ENCODE peak calls at places on chromosomes 13 and 19, in four cellular contexts. One of them, this sample, is unnamed.

GRCh38 chr19:55483681-55484361 is 1.2 kb upstream of the NAT14 start:
- DNase-seq in GM06990: no peak
- DNase-seq in M059J: no peak
- DNase-seq in activated CD8-positive, alpha-beta T cell treated with anti-CD3 and anti-CD28 coated beads, Interleukin-2, amount 10 ng/mL, durations not matched to agents 7 days and 5 days: no peak
- DNase-seq in this sample: no peak

GRCh38 chr13:48750588-48751383 is 97.1 kb downstream of the CYSLTR2 start:
- DNase-seq in GM06990: no peak
- DNase-seq in M059J: no peak
- DNase-seq in activated CD8-positive, alpha-beta T cell treated with anti-CD3 and anti-CD28 coated beads, Interleukin-2, amount 10 ng/mL, durations not matched to agents 7 days and 5 days: no peak
- DNase-seq in this sample: no peak

GRCh38 chr19:56117376-56117884 is 3.7 kb downstream of the ZNF787 start:
- DNase-seq in GM06990: no peak
- DNase-seq in M059J: no peak
- DNase-seq in activated CD8-positive, alpha-beta T cell treated with anti-CD3 and anti-CD28 coated beads, Interleukin-2, amount 10 ng/mL, durations not matched to agents 7 days and 5 days: no peak
- DNase-seq in this sample: no peak

GRCh38 chr19:3353493-3353892 is 12.9 kb upstream of the NFIC start:
- DNase-seq in GM06990: no peak
- DNase-seq in M059J: no peak
- DNase-seq in activated CD8-positive, alpha-beta T cell treated with anti-CD3 and anti-CD28 coated beads, Interleukin-2, amount 10 ng/mL, durations not matched to agents 7 days and 5 days: no peak
- DNase-seq in this sample: no peak

GRCh38 chr19:45800009-45800553 is 7.4 kb upstream of the DMWD start:
- DNase-seq in GM06990: peak
- DNase-seq in M059J: peak
- DNase-seq in activated CD8-positive, alpha-beta T cell treated with anti-CD3 and anti-CD28 coated beads, Interleukin-2, amount 10 ng/mL, durations not matched to agents 7 days and 5 days: no peak
- DNase-seq in this sample: no peak

GRCh38 chr13:109191422-109191821 is 562.0 kb downstream of the MYO16 start:
- DNase-seq in GM06990: no peak
- DNase-seq in M059J: no peak
- DNase-seq in activated CD8-positive, alpha-beta T cell treated with anti-CD3 and anti-CD28 coated beads, Interleukin-2, amount 10 ng/mL, durations not matched to agents 7 days and 5 days: no peak
- DNase-seq in this sample: no peak

GRCh38 chr19:34236035-34236793 is 18.1 kb upstream of the GARRE1 start:
- DNase-seq in GM06990: no peak
- DNase-seq in M059J: peak
- DNase-seq in activated CD8-positive, alpha-beta T cell treated with anti-CD3 and anti-CD28 coated beads, Interleukin-2, amount 10 ng/mL, durations not matched to agents 7 days and 5 days: no peak
- DNase-seq in this sample: no peak

GRCh38 chr19:1856698-1857603 is 6.4 kb downstream of the KLF16 start:
- DNase-seq in GM06990: peak
- DNase-seq in M059J: peak
- DNase-seq in activated CD8-positive, alpha-beta T cell treated with anti-CD3 and anti-CD28 coated beads, Interleukin-2, amount 10 ng/mL, durations not matched to agents 7 days and 5 days: peak
- DNase-seq in this sample: no peak

GRCh38 chr13:30453727-30454126 is 12.0 kb downstream of the HMGB1 start:
- DNase-seq in GM06990: no peak
- DNase-seq in M059J: no peak
- DNase-seq in activated CD8-positive, alpha-beta T cell treated with anti-CD3 and anti-CD28 coated beads, Interleukin-2, amount 10 ng/mL, durations not matched to agents 7 days and 5 days: no peak
- DNase-seq in this sample: no peak

GRCh38 chr19:2587001-2587719 is 111.2 kb downstream of the GADD45B start:
- DNase-seq in GM06990: no peak
- DNase-seq in M059J: no peak
- DNase-seq in activated CD8-positive, alpha-beta T cell treated with anti-CD3 and anti-CD28 coated beads, Interleukin-2, amount 10 ng/mL, durations not matched to agents 7 days and 5 days: no peak
- DNase-seq in this sample: no peak

GRCh38 chr19:14840206-14840605 is 5.2 kb upstream of the OR7A5 start:
- DNase-seq in GM06990: no peak
- DNase-seq in M059J: no peak
- DNase-seq in activated CD8-positive, alpha-beta T cell treated with anti-CD3 and anti-CD28 coated beads, Interleukin-2, amount 10 ng/mL, durations not matched to agents 7 days and 5 days: no peak
- DNase-seq in this sample: no peak

GRCh38 chr19:38417544-38418506 is 8.2 kb downstream of the RASGRP4 start:
- DNase-seq in GM06990: peak
- DNase-seq in M059J: no peak
- DNase-seq in activated CD8-positive, alpha-beta T cell treated with anti-CD3 and anti-CD28 coated beads, Interleukin-2, amount 10 ng/mL, durations not matched to agents 7 days and 5 days: peak
- DNase-seq in this sample: no peak

GRCh38 chr13:32881074-32881791 is 135.0 kb upstream of the KL start:
- DNase-seq in GM06990: no peak
- DNase-seq in M059J: peak
- DNase-seq in activated CD8-positive, alpha-beta T cell treated with anti-CD3 and anti-CD28 coated beads, Interleukin-2, amount 10 ng/mL, durations not matched to agents 7 days and 5 days: no peak
- DNase-seq in this sample: no peak

GRCh38 chr13:79392882-79393563 is 13.0 kb downstream of the RBM26 start:
- DNase-seq in GM06990: peak
- DNase-seq in M059J: peak
- DNase-seq in activated CD8-positive, alpha-beta T cell treated with anti-CD3 and anti-CD28 coated beads, Interleukin-2, amount 10 ng/mL, durations not matched to agents 7 days and 5 days: peak
- DNase-seq in this sample: no peak

GRCh38 chr13:75762066-75762937 is 126.2 kb downstream of the LMO7 start:
- DNase-seq in GM06990: peak
- DNase-seq in M059J: no peak
- DNase-seq in activated CD8-positive, alpha-beta T cell treated with anti-CD3 and anti-CD28 coated beads, Interleukin-2, amount 10 ng/mL, durations not matched to agents 7 days and 5 days: peak
- DNase-seq in this sample: peak

GRCh38 chr13:96018135-96018534 is 35.1 kb downstream of the UGGT2 start:
- DNase-seq in GM06990: no peak
- DNase-seq in M059J: no peak
- DNase-seq in activated CD8-positive, alpha-beta T cell treated with anti-CD3 and anti-CD28 coated beads, Interleukin-2, amount 10 ng/mL, durations not matched to agents 7 days and 5 days: no peak
- DNase-seq in this sample: no peak

GRCh38 chr13:44815507-44816074 is 173.7 kb downstream of the NUFIP1 start:
- DNase-seq in GM06990: no peak
- DNase-seq in M059J: peak
- DNase-seq in activated CD8-positive, alpha-beta T cell treated with anti-CD3 and anti-CD28 coated beads, Interleukin-2, amount 10 ng/mL, durations not matched to agents 7 days and 5 days: no peak
- DNase-seq in this sample: no peak

GRCh38 chr13:44718467-44718866 is 142.3 kb upstream of the TSC22D1 start:
- DNase-seq in GM06990: no peak
- DNase-seq in M059J: no peak
- DNase-seq in activated CD8-positive, alpha-beta T cell treated with anti-CD3 and anti-CD28 coated beads, Interleukin-2, amount 10 ng/mL, durations not matched to agents 7 days and 5 days: no peak
- DNase-seq in this sample: no peak

GRCh38 chr13:29993716-29994488 is 143.5 kb upstream of the UBL3 start:
- DNase-seq in GM06990: no peak
- DNase-seq in M059J: peak
- DNase-seq in activated CD8-positive, alpha-beta T cell treated with anti-CD3 and anti-CD28 coated beads, Interleukin-2, amount 10 ng/mL, durations not matched to agents 7 days and 5 days: no peak
- DNase-seq in this sample: no peak

GRCh38 chr13:111636271-111636670 is 315.8 kb downstream of the TEX29 start:
- DNase-seq in GM06990: no peak
- DNase-seq in M059J: no peak
- DNase-seq in activated CD8-positive, alpha-beta T cell treated with anti-CD3 and anti-CD28 coated beads, Interleukin-2, amount 10 ng/mL, durations not matched to agents 7 days and 5 days: no peak
- DNase-seq in this sample: no peak

GRCh38 chr19:2391118-2391725 is 31.2 kb downstream of the TMPRSS9 start:
- DNase-seq in GM06990: no peak
- DNase-seq in M059J: peak
- DNase-seq in activated CD8-positive, alpha-beta T cell treated with anti-CD3 and anti-CD28 coated beads, Interleukin-2, amount 10 ng/mL, durations not matched to agents 7 days and 5 days: peak
- DNase-seq in this sample: peak

This sample was measured in GM12878.